ENCODE peak calls at places on chromosome 11, in seven cellular contexts. M is psoas muscle, P is right lobe of liver, X is A549, H is spleen, U is nephron progenitor cell, F is natural killer cell. A is an unnamed sample.

GRCh38 chr11:103601230-103601846 is 435.1 kb upstream of the DDI1 start:
- DNase-seq in M (no peak), P (peak), X (peak), H (no peak), U (peak), F (no peak), A (no peak)

GRCh38 chr11:134317103-134317502 is 14.7 kb upstream of the GLB1L2 start:
- DNase-seq in M (no peak), P (no peak), X (no peak), H (no peak), U (no peak), F (no peak), A (no peak)

GRCh38 chr11:128291835-128292234 is 295.5 kb downstream of the ETS1 start:
- DNase-seq in M (no peak), P (no peak), X (no peak), H (peak), U (no peak), F (no peak), A (peak)

GRCh38 chr11:12285811-12286222 is 91.6 kb upstream of the PARVA start:
- DNase-seq in M (no peak), P (peak), X (no peak), H (no peak), U (no peak), F (no peak), A (no peak)

GRCh38 chr11:27040302-27041115 is at the start of gene BBOX1:
- DNase-seq in M (no peak), P (no peak), X (no peak), H (no peak), U (no peak), F (no peak), A (no peak)

GRCh38 chr11:86804871-86805415 is 4.6 kb downstream of the PRSS23 start:
- DNase-seq in M (no peak), P (no peak), X (no peak), H (no peak), U (no peak), F (no peak), A (no peak)

GRCh38 chr11:3723014-3723708 is 52.0 kb upstream of the CHRNA10 start:
- DNase-seq in M (no peak), P (no peak), X (peak), H (no peak), U (no peak), F (no peak), A (no peak)

GRCh38 chr11:58575377-58576020 is at the start of gene LPXN:
- DNase-seq in M (no peak), P (no peak), X (no peak), H (no peak), U (no peak), F (peak), A (peak)

GRCh38 chr11:123302751-123303195 is 107.7 kb upstream of the CLMP start:
- DNase-seq in M (no peak), P (no peak), X (peak), H (no peak), U (no peak), F (no peak), A (no peak)

GRCh38 chr11:7413961-7414728 is 71.2 kb upstream of the OLFML1 start:
- DNase-seq in M (no peak), P (no peak), X (no peak), H (no peak), U (no peak), F (no peak), A (no peak)

GRCh38 chr11:65492637-65493366 is 6.0 kb upstream of the MALAT1 start:
- DNase-seq in M (peak), P (peak), X (peak), H (no peak), U (no peak), F (no peak), A (no peak)

GRCh38 chr11:65498042-65498726 is 661 bp upstream of the MALAT1 start:
- DNase-seq in M (peak), P (peak), X (peak), H (no peak), U (peak), F (peak), A (peak)

GRCh38 chr11:64107300-64107699 is 58.6 kb downstream of the MACROD1 start:
- DNase-seq in M (no peak), P (no peak), X (no peak), H (no peak), U (no peak), F (no peak), A (no peak)

GRCh38 chr11:69468236-69468635 is 13.2 kb upstream of the LINC01488 start:
- DNase-seq in M (no peak), P (no peak), X (no peak), H (peak), U (no peak), F (no peak), A (no peak)

GRCh38 chr11:114964676-114965214 is 286.4 kb downstream of the NXPE2 start:
- DNase-seq in M (no peak), P (no peak), X (no peak), H (no peak), U (no peak), F (no peak), A (no peak)

GRCh38 chr11:68939583-68940555 is 36.2 kb downstream of the IGHMBP2 start:
- DNase-seq in M (no peak), P (no peak), X (no peak), H (peak), U (no peak), F (no peak), A (no peak)

GRCh38 chr11:131661137-131661536 is 290.7 kb downstream of the NTM start:
- DNase-seq in M (no peak), P (no peak), X (no peak), H (no peak), U (no peak), F (no peak), A (no peak)

GRCh38 chr11:73869234-73869949 is 7.3 kb downstream of the COA4 start:
- DNase-seq in M (no peak), P (peak), X (peak), H (no peak), U (no peak), F (no peak), A (no peak)

GRCh38 chr11:95429376-95429907 is 198.4 kb upstream of the SESN3 start:
- DNase-seq in M (no peak), P (no peak), X (no peak), H (no peak), U (no peak), F (no peak), A (no peak)

GRCh38 chr11:77087723-77088225 is 14.9 kb upstream of the OMP start:
- DNase-seq in M (peak), P (no peak), X (no peak), H (peak), U (no peak), F (no peak), A (no peak)

GRCh38 chr11:28566643-28567042 is 458.5 kb downstream of the METTL15 start:
- DNase-seq in M (peak), P (no peak), X (peak), H (peak), U (peak), F (no peak), A (no peak)

GRCh38 chr11:95067828-95068244 is 1.1 kb downstream of the SRSF8 start:
- DNase-seq in M (no peak), P (peak), X (no peak), H (peak), U (no peak), F (no peak), A (no peak)

GRCh38 chr11:16607675-16608644 is 130.5 kb upstream of the C11orf58 start:
- DNase-seq in M (peak), P (peak), X (no peak), H (peak), U (peak), F (no peak), A (no peak)

GRCh38 chr11:99316761-99317475 is 296.2 kb downstream of the CNTN5 start:
- DNase-seq in M (no peak), P (no peak), X (no peak), H (no peak), U (no peak), F (no peak), A (no peak)

GRCh38 chr11:20081336-20081735 is 78.9 kb downstream of the DBX1 start:
- DNase-seq in M (no peak), P (no peak), X (no peak), H (no peak), U (no peak), F (no peak), A (no peak)

GRCh38 chr11:20089357-20089756 is 70.9 kb downstream of the DBX1 start:
- DNase-seq in M (no peak), P (no peak), X (no peak), H (no peak), U (no peak), F (no peak), A (no peak)

GRCh38 chr11:20087118-20087521 is 73.2 kb downstream of the DBX1 start:
- DNase-seq in M (no peak), P (no peak), X (no peak), H (no peak), U (no peak), F (no peak), A (no peak)

GRCh38 chr11:20088368-20089260 is 71.7 kb downstream of the DBX1 start:
- DNase-seq in M (no peak), P (no peak), X (no peak), H (no peak), U (no peak), F (no peak), A (no peak)

GRCh38 chr11:20084921-20085814 is 75.1 kb downstream of the DBX1 start:
- DNase-seq in M (no peak), P (no peak), X (no peak), H (no peak), U (no peak), F (no peak), A (no peak)
- TF ChIP-seq CTCF in M (no peak), P (no peak), X (no peak), H (no peak), U (no peak), F (no peak), A (no peak)

GRCh38 chr11:17734418-17734911 is at the start of gene KCNC1:
- DNase-seq in M (no peak), P (no peak), X (peak), H (peak), U (peak), F (no peak), A (no peak)
- TF ChIP-seq CTCF in M (no peak), P (no peak), X (no peak), H (no peak), U (no peak), F (no peak), A (no peak)

DNA sequence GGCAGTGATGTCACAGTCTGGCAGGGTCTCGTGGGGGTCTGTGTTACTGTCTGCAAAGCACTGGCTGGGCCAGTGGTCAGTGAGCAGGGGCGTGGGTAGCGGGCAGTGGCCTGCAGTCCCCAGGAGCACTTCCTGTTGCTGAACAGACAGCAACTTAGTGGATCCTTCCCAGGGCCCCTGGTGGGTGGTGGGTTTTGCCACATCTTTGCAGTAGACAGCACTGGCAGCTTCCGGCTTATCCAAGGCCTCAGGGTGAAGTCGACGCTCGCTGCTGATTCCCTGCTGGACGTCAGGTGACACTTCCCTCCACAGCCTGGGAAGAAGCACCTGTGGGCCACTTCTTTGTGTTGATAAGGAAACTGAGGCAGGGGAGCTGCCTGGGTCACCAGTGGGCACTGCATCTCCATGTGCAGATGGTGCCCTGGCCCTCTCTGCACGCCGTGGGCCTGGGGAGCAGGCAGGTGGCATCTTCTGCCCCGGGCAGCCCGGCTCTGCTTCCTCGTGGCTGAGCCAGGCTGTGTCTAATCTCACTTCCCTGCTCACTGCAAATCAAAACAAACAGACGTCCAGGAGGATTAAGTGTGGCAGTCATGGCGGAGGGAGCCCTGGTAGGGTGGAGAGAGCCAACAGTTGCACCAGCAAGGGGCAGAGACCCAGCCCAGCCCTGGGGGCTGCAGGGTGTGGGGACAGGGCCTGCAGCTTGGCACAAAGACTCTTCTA is 79.8 kb downstream of the KCNQ1 start:
- DNase-seq in M (peak), P (peak), X (no peak), H (peak), U (peak), F (peak), A (peak)
- TF ChIP-seq CTCF in M (no peak), P (no peak), X (no peak), H (no peak), U (no peak), F (no peak), A (no peak)

DNA sequence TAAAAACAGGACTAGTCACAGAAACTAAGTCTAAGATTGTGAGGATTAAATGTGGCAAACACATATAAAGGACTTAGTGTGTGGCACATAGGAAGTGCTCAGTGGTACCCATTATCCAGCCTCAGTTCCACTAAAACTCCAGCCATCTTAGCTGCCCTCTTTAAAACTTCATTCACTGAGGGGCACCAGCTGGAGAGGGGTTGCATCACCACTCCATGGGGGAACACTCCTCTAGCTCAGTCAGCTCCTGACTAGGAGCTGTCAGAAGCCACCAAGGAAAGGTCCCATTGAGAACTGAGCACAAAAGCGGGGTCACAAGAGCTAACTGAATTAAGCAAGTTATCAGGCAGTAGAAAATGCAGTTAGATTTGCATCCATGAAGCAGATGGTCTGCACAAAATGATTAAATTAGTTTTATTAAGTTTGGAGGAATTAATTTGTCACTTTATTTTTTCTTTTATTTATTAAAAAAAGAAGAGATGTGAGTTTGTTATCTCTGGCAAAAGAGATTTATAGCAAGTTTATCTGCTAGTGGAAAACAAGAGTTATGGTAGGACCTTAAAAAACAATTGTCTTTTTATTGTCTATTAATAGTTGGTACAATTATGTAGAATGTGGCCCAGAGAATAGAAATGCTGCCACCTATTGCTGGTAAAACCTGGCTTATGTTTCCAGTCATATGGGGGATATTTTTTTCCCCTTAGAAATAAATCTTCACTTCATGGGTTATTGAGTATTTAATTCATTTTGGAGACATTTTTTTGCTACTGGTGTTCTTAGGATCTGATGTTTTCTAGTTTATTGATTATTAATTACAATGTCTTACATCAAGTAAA is 95.7 kb downstream of the NAV2 start:
- DNase-seq in M (no peak), P (no peak), X (no peak), H (no peak), U (no peak), F (no peak), A (no peak)
- TF ChIP-seq CTCF in M (peak), P (peak), X (peak), H (no peak), U (no peak), F (no peak), A (no peak)

GRCh38 chr11:60767388-60767811 is 10.7 kb downstream of the MS4A15 start:
- DNase-seq in M (no peak), P (no peak), X (peak), H (peak), U (peak), F (no peak), A (no peak)
- TF ChIP-seq CTCF in M (no peak), P (peak), X (peak), H (no peak), U (peak), F (no peak), A (no peak)

GRCh38 chr11:763549-764321 is 13.6 kb downstream of the GATD1 start:
- DNase-seq in M (no peak), P (peak), X (no peak), H (peak), U (no peak), F (no peak), A (no peak)

GRCh38 chr11:764322-765024 is 12.8 kb downstream of the GATD1 start:
- DNase-seq in M (no peak), P (no peak), X (no peak), H (no peak), U (no peak), F (no peak), A (no peak)

GRCh38 chr11:761526-762108 is 14.4 kb downstream of the TALDO1 start:
- DNase-seq in M (no peak), P (no peak), X (no peak), H (no peak), U (no peak), F (no peak), A (no peak)

GRCh38 chr11:763073-763463 is 14.2 kb downstream of the GATD1 start:
- DNase-seq in M (no peak), P (no peak), X (no peak), H (no peak), U (no peak), F (no peak), A (no peak)

DNA sequence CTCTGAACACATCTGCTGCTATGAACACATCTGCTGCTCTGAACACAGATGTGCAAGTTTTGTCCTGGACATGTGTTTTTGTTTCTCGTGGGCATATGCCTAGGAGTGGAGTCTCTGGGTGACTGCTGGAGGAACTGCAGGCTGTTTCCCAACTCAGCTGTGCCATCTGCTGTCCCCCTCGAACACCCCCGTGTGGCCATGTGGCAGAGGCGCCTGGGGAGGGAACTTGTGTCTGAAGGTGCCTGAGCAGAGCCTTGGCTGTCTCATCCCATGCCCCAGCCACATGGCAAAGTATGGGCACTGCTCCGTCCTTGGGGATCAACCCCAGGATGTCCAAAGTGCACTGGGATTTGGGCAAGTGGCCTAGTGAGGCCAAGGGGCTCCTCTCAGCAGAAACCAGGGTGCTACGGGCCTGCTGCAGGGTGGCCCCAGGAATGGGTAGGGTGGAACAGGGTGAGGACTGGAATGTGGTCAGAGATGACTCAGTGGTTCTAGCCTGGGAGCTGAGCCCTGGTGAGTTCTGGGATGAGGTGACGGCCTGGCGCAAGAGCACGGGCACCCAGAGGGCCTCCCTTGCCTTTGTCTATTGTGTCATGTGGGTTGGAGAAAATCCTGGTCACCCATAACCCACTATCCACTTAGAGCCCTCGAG is 14.7 kb downstream of the GATD1 start:
- DNase-seq in M (no peak), P (peak), X (peak), H (peak), U (no peak), F (no peak), A (no peak)
- TF ChIP-seq CTCF in M (peak), P (no peak), X (peak), H (no peak), U (no peak), F (no peak), A (no peak)

A was measured in activated B cell treated with CpG ODN at 0.5 μM for 24 hours.